ENCODE peak calls at places on chromosome 7, in six cellular contexts. One of them, this sample, is unnamed.

GRCh38 chr7:130946110-130946509 is 212.1 kb upstream of the KLF14 start:
- DNase-seq in IMR-90: no peak
- DNase-seq in H9: no peak
- DNase-seq in H1: no peak
- DNase-seq in mesenchymal stem cell: no peak
- DNase-seq in neuronal stem cell: no peak
- DNase-seq in this sample: no peak

GRCh38 chr7:94057955-94058354 is 53.8 kb upstream of the BET1 start:
- DNase-seq in IMR-90: no peak
- DNase-seq in H9: no peak
- DNase-seq in H1: no peak
- DNase-seq in mesenchymal stem cell: no peak
- DNase-seq in neuronal stem cell: no peak
- DNase-seq in this sample: no peak

GRCh38 chr7:43385856-43386255 is 197.1 kb upstream of the STK17A start:
- DNase-seq in IMR-90: peak; percentile 1
- DNase-seq in H9: no peak
- DNase-seq in H1: no peak
- DNase-seq in mesenchymal stem cell: peak; percentile 22
- DNase-seq in neuronal stem cell: no peak
- DNase-seq in this sample: no peak

GRCh38 chr7:29488977-29489376 is 74.7 kb upstream of the PRR15 start:
- DNase-seq in IMR-90: peak; percentile 24
- DNase-seq in H9: no peak
- DNase-seq in H1: no peak
- DNase-seq in mesenchymal stem cell: peak; percentile 75
- DNase-seq in neuronal stem cell: no peak
- DNase-seq in this sample: peak; percentile 61

GRCh38 chr7:12550956-12551355 is 19.6 kb upstream of the SCIN start:
- DNase-seq in IMR-90: peak; percentile 28
- DNase-seq in H9: no peak
- DNase-seq in H1: no peak
- DNase-seq in mesenchymal stem cell: no peak
- DNase-seq in neuronal stem cell: no peak
- DNase-seq in this sample: no peak

GRCh38 chr7:49099587-49100326 is 175.4 kb downstream of the CDC14C start:
- DNase-seq in IMR-90: no peak
- DNase-seq in H9: no peak
- DNase-seq in H1: no peak
- DNase-seq in mesenchymal stem cell: no peak
- DNase-seq in neuronal stem cell: no peak
- DNase-seq in this sample: no peak

GRCh38 chr7:50832744-50833143 is 50.0 kb upstream of the GRB10 start:
- DNase-seq in IMR-90: peak; percentile 89
- DNase-seq in H9: no peak
- DNase-seq in H1: no peak
- DNase-seq in mesenchymal stem cell: peak; percentile 72
- DNase-seq in neuronal stem cell: no peak
- DNase-seq in this sample: no peak

GRCh38 chr7:17677408-17677807 is 262.9 kb downstream of the SNX13 start:
- DNase-seq in IMR-90: peak; percentile 75
- DNase-seq in H9: no peak
- DNase-seq in H1: no peak
- DNase-seq in mesenchymal stem cell: peak; percentile 32
- DNase-seq in neuronal stem cell: no peak
- DNase-seq in this sample: peak; percentile 86

GRCh38 chr7:121557034-121557892 is 161.2 kb upstream of the FAM3C start:
- DNase-seq in IMR-90: no peak
- DNase-seq in H9: no peak
- DNase-seq in H1: no peak
- DNase-seq in mesenchymal stem cell: no peak
- DNase-seq in neuronal stem cell: no peak
- DNase-seq in this sample: no peak

GRCh38 chr7:43756368-43757072 is 2.0 kb upstream of the BLVRA start:
- DNase-seq in IMR-90: peak; percentile 85
- DNase-seq in H9: no peak
- DNase-seq in H1: no peak
- DNase-seq in mesenchymal stem cell: peak; percentile 81
- DNase-seq in neuronal stem cell: no peak
- DNase-seq in this sample: no peak

GRCh38 chr7:28748934-28749584 is 209.1 kb downstream of the TRIL start:
- DNase-seq in IMR-90: peak; percentile 71
- DNase-seq in H9: no peak
- DNase-seq in H1: no peak
- DNase-seq in mesenchymal stem cell: peak; percentile 84
- DNase-seq in neuronal stem cell: no peak
- DNase-seq in this sample: peak; percentile 50

GRCh38 chr7:68176974-68177373 is 1180.3 kb downstream of the TYW1 start:
- DNase-seq in IMR-90: peak; percentile 18
- DNase-seq in H9: peak; percentile 81
- DNase-seq in H1: peak; percentile 75
- DNase-seq in mesenchymal stem cell: peak; percentile 1
- DNase-seq in neuronal stem cell: peak; percentile 67
- DNase-seq in this sample: peak; percentile 16

DNA sequence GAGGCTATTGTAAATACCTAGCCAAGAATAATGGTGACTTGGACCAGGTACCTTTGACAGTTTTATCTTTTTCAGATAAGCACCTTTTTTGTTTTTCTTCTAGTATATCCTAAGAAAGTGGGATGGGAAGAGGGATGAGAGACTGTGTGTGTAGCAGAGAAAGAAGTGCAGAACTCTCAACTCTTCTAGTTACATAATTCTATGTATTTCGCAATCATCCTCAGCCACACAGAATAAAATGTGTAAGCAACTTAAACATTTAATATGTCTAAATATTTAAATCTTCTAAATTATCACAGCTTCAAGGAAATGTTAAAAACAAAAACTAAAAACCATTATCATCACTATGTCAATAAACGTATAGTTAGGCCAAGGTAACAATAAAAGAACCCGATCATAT is 42.6 kb upstream of the GSAP start:
- DNase-seq in IMR-90: peak; percentile 41
- DNase-seq in H9: no peak
- DNase-seq in H1: no peak
- DNase-seq in mesenchymal stem cell: no peak
- DNase-seq in neuronal stem cell: no peak
- DNase-seq in this sample: no peak
- H4K91ac ChIP-seq in IMR-90: no peak overlapping the region
- H4K91ac ChIP-seq in H9: no peak overlapping the region
- H4K91ac ChIP-seq in H1: no peak overlapping the region
- H4K91ac ChIP-seq in mesenchymal stem cell: no peak overlapping the region
- H4K91ac ChIP-seq in neuronal stem cell: no peak overlapping the region
- H4K91ac ChIP-seq in this sample: no peak overlapping the region

GRCh38 chr7:14841086-14841485 is 61.5 kb downstream of the DGKB start:
- DNase-seq in IMR-90: no peak
- DNase-seq in H9: no peak
- DNase-seq in H1: no peak
- DNase-seq in mesenchymal stem cell: no peak
- DNase-seq in neuronal stem cell: no peak
- DNase-seq in this sample: peak; percentile 78
- H4K91ac ChIP-seq in IMR-90: no peak overlapping the region
- H4K91ac ChIP-seq in H9: no peak overlapping the region
- H4K91ac ChIP-seq in H1: no peak overlapping the region
- H4K91ac ChIP-seq in mesenchymal stem cell: no peak overlapping the region
- H4K91ac ChIP-seq in neuronal stem cell: no peak overlapping the region
- H4K91ac ChIP-seq in this sample: no peak overlapping the region

GRCh38 chr7:25967278-25968204 is 184.5 kb upstream of the NFE2L3 start:
- DNase-seq in IMR-90: no peak
- DNase-seq in H9: no peak
- DNase-seq in H1: no peak
- DNase-seq in mesenchymal stem cell: no peak
- DNase-seq in neuronal stem cell: no peak
- DNase-seq in this sample: no peak
- H4K91ac ChIP-seq in IMR-90: no peak overlapping the region
- H4K91ac ChIP-seq in H9: no peak overlapping the region
- H4K91ac ChIP-seq in H1: no peak overlapping the region
- H4K91ac ChIP-seq in mesenchymal stem cell: no peak overlapping the region
- H4K91ac ChIP-seq in neuronal stem cell: peak overlapping the region; percentile 56
- H4K91ac ChIP-seq in this sample: no peak overlapping the region

DNA sequence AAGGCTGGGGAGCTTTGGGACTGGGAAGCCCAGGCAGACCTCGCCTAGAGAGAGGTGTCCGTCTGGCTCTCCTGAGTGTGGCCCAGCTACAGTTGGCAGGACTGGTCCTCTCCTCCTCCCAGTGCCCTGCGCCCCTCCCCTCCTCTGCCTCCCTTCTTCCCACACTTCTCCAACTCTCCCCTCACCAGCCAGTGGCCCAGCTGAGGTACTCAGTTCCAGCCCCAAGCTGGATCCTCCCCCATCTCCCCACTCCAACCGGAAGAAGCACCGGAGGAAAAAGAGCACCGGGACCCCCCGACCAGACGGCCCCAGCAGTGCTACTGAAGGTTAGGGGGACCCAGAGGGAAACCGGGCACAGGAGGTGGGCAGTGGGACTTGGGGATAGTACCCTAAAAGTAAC is 27.7 kb downstream of the GBX1 start:
- DNase-seq in IMR-90: no peak
- DNase-seq in H9: no peak
- DNase-seq in H1: no peak
- DNase-seq in mesenchymal stem cell: no peak
- DNase-seq in neuronal stem cell: no peak
- DNase-seq in this sample: no peak
- H4K91ac ChIP-seq in IMR-90: no peak overlapping the region
- H4K91ac ChIP-seq in H9: no peak overlapping the region
- H4K91ac ChIP-seq in H1: no peak overlapping the region
- H4K91ac ChIP-seq in mesenchymal stem cell: no peak overlapping the region
- H4K91ac ChIP-seq in neuronal stem cell: no peak overlapping the region
- H4K91ac ChIP-seq in this sample: no peak overlapping the region

This sample was measured in trophoblast cell.